ENCODE peak calls at places on chromosomes 13 and 19, in six cellular contexts. A is Karpas-422; Z is prostate gland; T is CD8-positive, alpha-beta T cell; W is CD4-positive, alpha-beta memory T cell; S is lower lobe of right lung. X is an unnamed sample.

GRCh38 chr13:113411216-113412023 is 41.9 kb downstream of the ADPRHL1 start:
- DNase-seq in S (peak), Z (no peak), W (no peak), A (no peak), T (no peak), X (peak)

GRCh38 chr13:109665781-109666249 is 120.6 kb downstream of the IRS2 start:
- DNase-seq in Z (no peak), S (no peak), T (no peak), W (no peak), A (no peak), X (no peak)

GRCh38 chr19:5352229-5352763 is 11.7 kb upstream of the PTPRS start:
- DNase-seq in S (no peak), T (no peak), A (no peak), Z (no peak), W (no peak), X (no peak)

GRCh38 chr13:114134944-114135610 is 2.7 kb upstream of the RASA3 start:
- DNase-seq in W (no peak), A (no peak), Z (no peak), S (no peak), T (no peak), X (no peak)

GRCh38 chr19:42125536-42125935 is 6.7 kb downstream of the POU2F2 start:
- DNase-seq in S (no peak), Z (no peak), W (no peak), A (no peak), T (no peak), X (no peak)

GRCh38 chr19:12784871-12785430 is 6.3 kb upstream of the JUNB start:
- DNase-seq in A (no peak), T (no peak), W (peak), S (no peak), Z (peak), X (no peak)

GRCh38 chr13:24071423-24072075 is 89.0 kb upstream of the SPATA13 start:
- DNase-seq in A (no peak), W (no peak), T (no peak), Z (no peak), S (no peak), X (no peak)

GRCh38 chr13:78660130-78660857 is 1.3 kb upstream of the OBI1 start:
- DNase-seq in A (no peak), T (peak), W (peak), Z (peak), S (no peak), X (no peak)

GRCh38 chr19:18840288-18841260 is 8.8 kb downstream of the UPF1 start:
- DNase-seq in Z (no peak), A (no peak), T (no peak), W (no peak), S (no peak), X (no peak)

GRCh38 chr19:7850429-7850819 is 20.4 kb downstream of the EVI5L start:
- DNase-seq in W (no peak), T (no peak), S (no peak), Z (no peak), A (no peak), X (no peak)

GRCh38 chr13:113947321-113948033 is 26.4 kb downstream of the C13orf46 start:
- DNase-seq in W (no peak), T (no peak), A (no peak), S (no peak), Z (peak), X (no peak)

GRCh38 chr19:10461047-10461949 is 41.0 kb downstream of the PDE4A start:
- DNase-seq in A (peak), W (peak), T (peak), Z (peak), S (peak), X (peak)

GRCh38 chr13:26513931-26514330 is 43.6 kb upstream of the WASF3 start:
- DNase-seq in Z (no peak), T (no peak), S (no peak), A (no peak), W (no peak), X (no peak)

GRCh38 chr13:26503826-26504594 is 53.5 kb upstream of the WASF3 start:
- DNase-seq in T (no peak), Z (no peak), W (no peak), A (no peak), S (no peak), X (no peak)

GRCh38 chr13:26508885-26509284 is 48.6 kb upstream of the WASF3 start:
- DNase-seq in S (no peak), W (no peak), A (no peak), Z (no peak), T (no peak), X (peak)

DNA sequence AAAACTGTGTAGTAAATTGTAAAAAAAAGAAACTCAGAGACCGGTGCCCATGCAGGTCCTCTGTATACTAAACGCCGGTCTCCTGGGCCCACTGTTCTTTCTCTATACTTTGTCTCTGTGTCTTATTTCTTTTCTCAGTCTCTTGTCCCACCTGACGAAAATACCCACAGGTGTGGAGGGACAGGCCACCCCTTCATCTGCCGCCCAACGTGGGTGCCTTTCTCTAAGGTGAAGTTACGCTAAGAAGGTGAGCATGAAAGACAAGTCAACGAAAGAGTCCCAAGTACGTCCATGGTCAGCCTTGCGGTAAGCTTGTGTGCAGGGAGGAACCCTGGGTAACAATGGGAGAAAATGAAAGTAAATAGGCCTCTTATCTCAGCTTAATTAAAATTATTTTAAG is 48.0 kb upstream of the WASF3 start:
- DNase-seq in W (no peak), S (no peak), T (no peak), A (no peak), Z (no peak), X (no peak)
- H3K27ac ChIP-seq in W (no peak), S (no peak), T (no peak), A (no peak), Z (no peak), X (peak)

GRCh38 chr19:21308778-21309177 is 20.4 kb downstream of the ZNF708 start:
- DNase-seq in S (no peak), T (no peak), A (no peak), Z (no peak), W (no peak), X (no peak)
- H3K27ac ChIP-seq in S (no peak), T (no peak), A (no peak), Z (no peak), W (no peak), X (no peak)

GRCh38 chr13:53311561-53311960 is 282.9 kb downstream of the OLFM4 start:
- DNase-seq in T (no peak), W (no peak), A (no peak), S (no peak), Z (no peak), X (no peak)
- H3K27ac ChIP-seq in T (no peak), W (no peak), A (no peak), S (no peak), Z (no peak), X (no peak)

GRCh38 chr19:17779281-17779930 is 15.5 kb upstream of the B3GNT3 start:
- DNase-seq in A (no peak), W (no peak), T (no peak), Z (no peak), S (peak), X (no peak)
- H3K27ac ChIP-seq in A (no peak), W (no peak), T (no peak), Z (no peak), S (no peak), X (no peak)

DNA sequence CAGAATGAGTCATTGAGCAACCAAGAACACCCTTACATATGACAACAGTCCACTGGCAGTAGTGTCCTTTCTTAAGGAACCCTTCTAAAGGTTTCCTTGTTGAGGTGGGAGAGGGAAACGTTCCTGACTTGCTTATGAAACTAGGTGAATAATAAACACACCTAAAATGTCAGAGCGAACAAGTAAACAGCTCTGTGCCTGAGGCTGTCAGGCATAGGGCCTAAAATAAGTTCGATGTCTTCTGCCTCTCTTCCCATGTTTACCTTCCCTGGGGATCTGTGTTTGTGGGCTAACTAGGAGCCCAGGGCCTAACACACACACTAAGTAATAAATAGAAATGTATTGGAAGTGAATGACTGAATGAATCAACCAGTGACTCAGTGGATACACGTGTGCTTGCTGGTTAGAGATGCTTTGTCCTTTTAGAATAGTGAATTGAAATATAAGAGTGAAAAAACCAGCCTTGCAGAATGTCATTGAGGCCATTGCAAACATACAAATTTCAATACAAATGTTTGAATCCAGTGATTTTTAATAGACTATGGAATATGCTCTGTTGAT is 102.7 kb downstream of the FRY start:
- DNase-seq in T (no peak), A (no peak), S (no peak), W (no peak), Z (no peak), X (peak)
- H3K27ac ChIP-seq in T (no peak), A (no peak), S (peak), W (no peak), Z (no peak), X (peak)

GRCh38 chr13:99320693-99321481 is 13.7 kb upstream of the GPR183 start:
- DNase-seq in T (no peak), S (no peak), A (peak), Z (no peak), W (peak), X (no peak)

GRCh38 chr13:99322297-99323103 is 15.3 kb upstream of the GPR183 start:
- DNase-seq in Z (no peak), S (no peak), W (peak), A (peak), T (no peak), X (no peak)

GRCh38 chr13:99323488-99323887 is 16.3 kb upstream of the GPR183 start:
- DNase-seq in T (no peak), S (no peak), A (no peak), Z (no peak), W (no peak), X (no peak)

GRCh38 chr13:99326012-99326411 is 18.8 kb upstream of the GPR183 start:
- DNase-seq in T (no peak), A (peak), W (no peak), Z (no peak), S (no peak), X (no peak)

GRCh38 chr13:99321709-99322108 is 14.5 kb upstream of the GPR183 start:
- DNase-seq in S (no peak), A (no peak), T (no peak), Z (no peak), W (no peak), X (no peak)
- H3K27ac ChIP-seq in S (no peak), A (peak), T (no peak), Z (no peak), W (peak), X (no peak)